ENCODE peak calls at places on chromosome X, in seven cellular contexts. One of them, this sample, is unnamed.

GRCh38 chrX:55452825-55453124 is 848 bp downstream of the MAGEH1 start:
- DNase-seq in sigmoid colon: no peak
- DNase-seq in tibial nerve: no peak
- DNase-seq in aorta: no peak
- DNase-seq in OCI-LY7: peak; percentile 3
- DNase-seq in GM23248: no peak
- DNase-seq in body of pancreas: no peak
- DNase-seq in this sample: no peak

GRCh38 chrX:623599-624323 is 6.8 kb upstream of the SHOX start:
- DNase-seq in tibial nerve: no peak
- DNase-seq in body of pancreas: no peak
- DNase-seq in OCI-LY7: no peak
- DNase-seq in sigmoid colon: no peak
- DNase-seq in GM23248: peak; percentile 8
- DNase-seq in aorta: no peak
- DNase-seq in this sample: peak; percentile 3

GRCh38 chrX:40543661-40544328 is 37.0 kb upstream of the ATP6AP2 start:
- DNase-seq in aorta: no peak
- DNase-seq in tibial nerve: no peak
- DNase-seq in sigmoid colon: no peak
- DNase-seq in OCI-LY7: peak; percentile 48
- DNase-seq in GM23248: peak; percentile 46
- DNase-seq in body of pancreas: peak; percentile 47
- DNase-seq in this sample: peak; percentile 64

GRCh38 chrX:100687128-100687527 is 43.1 kb downstream of the SRPX2 start:
- DNase-seq in sigmoid colon: no peak
- DNase-seq in OCI-LY7: peak; percentile 26
- DNase-seq in GM23248: no peak
- DNase-seq in tibial nerve: no peak
- DNase-seq in aorta: no peak
- DNase-seq in body of pancreas: no peak
- DNase-seq in this sample: no peak

GRCh38 chrX:107324493-107325310 is 118.3 kb downstream of the DNAAF6 start:
- DNase-seq in GM23248: peak; percentile 45
- DNase-seq in tibial nerve: no peak
- DNase-seq in aorta: no peak
- DNase-seq in sigmoid colon: peak; percentile 58
- DNase-seq in body of pancreas: peak; percentile 20
- DNase-seq in OCI-LY7: peak; percentile 14
- DNase-seq in this sample: peak; percentile 24

GRCh38 chrX:20666316-20666715 is 399.6 kb upstream of the RPS6KA3 start:
- DNase-seq in OCI-LY7: no peak
- DNase-seq in GM23248: no peak
- DNase-seq in sigmoid colon: no peak
- DNase-seq in body of pancreas: no peak
- DNase-seq in aorta: no peak
- DNase-seq in tibial nerve: no peak
- DNase-seq in this sample: no peak

GRCh38 chrX:54043696-54044125 is 562 bp downstream of the PHF8 start:
- DNase-seq in tibial nerve: no peak
- DNase-seq in OCI-LY7: peak; percentile 52
- DNase-seq in body of pancreas: peak; percentile 28
- DNase-seq in GM23248: peak; percentile 62
- DNase-seq in sigmoid colon: no peak
- DNase-seq in aorta: no peak
- DNase-seq in this sample: peak; percentile 30

GRCh38 chrX:55057691-55058249 is 17.1 kb upstream of the PAGE2B start:
- DNase-seq in body of pancreas: peak; percentile 17
- DNase-seq in tibial nerve: peak; percentile 13
- DNase-seq in GM23248: peak; percentile 48
- DNase-seq in aorta: no peak
- DNase-seq in OCI-LY7: peak; percentile 32
- DNase-seq in sigmoid colon: no peak
- DNase-seq in this sample: peak; percentile 12

GRCh38 chrX:14616301-14616700 is 87.0 kb downstream of the GLRA2 start:
- DNase-seq in GM23248: no peak
- DNase-seq in body of pancreas: no peak
- DNase-seq in sigmoid colon: no peak
- DNase-seq in tibial nerve: no peak
- DNase-seq in aorta: no peak
- DNase-seq in OCI-LY7: no peak
- DNase-seq in this sample: peak; percentile 72

GRCh38 chrX:24506082-24506481 is 41.0 kb downstream of the PDK3 start:
- DNase-seq in tibial nerve: no peak
- DNase-seq in OCI-LY7: no peak
- DNase-seq in GM23248: peak; percentile 52
- DNase-seq in aorta: no peak
- DNase-seq in body of pancreas: no peak
- DNase-seq in sigmoid colon: no peak
- DNase-seq in this sample: peak; percentile 41

GRCh38 chrX:18119856-18120255 is 100.8 kb downstream of the BEND2 start:
- DNase-seq in aorta: no peak
- DNase-seq in sigmoid colon: no peak
- DNase-seq in OCI-LY7: no peak
- DNase-seq in tibial nerve: no peak
- DNase-seq in GM23248: no peak
- DNase-seq in body of pancreas: peak; percentile 2
- DNase-seq in this sample: no peak

GRCh38 chrX:125507119-125507518 is 187.4 kb downstream of the TEX13C start:
- DNase-seq in aorta: no peak
- DNase-seq in OCI-LY7: no peak
- DNase-seq in tibial nerve: no peak
- DNase-seq in sigmoid colon: no peak
- DNase-seq in body of pancreas: no peak
- DNase-seq in GM23248: peak; percentile 47
- DNase-seq in this sample: peak; percentile 30

GRCh38 chrX:37509349-37509748 is 62.1 kb upstream of the LANCL3 start:
- DNase-seq in body of pancreas: no peak
- DNase-seq in aorta: no peak
- DNase-seq in sigmoid colon: no peak
- DNase-seq in OCI-LY7: peak; percentile 4
- DNase-seq in tibial nerve: no peak
- DNase-seq in GM23248: peak; percentile 7
- DNase-seq in this sample: peak; percentile 5

GRCh38 chrX:10350991-10351390 is 194.2 kb downstream of the CLCN4 start:
- DNase-seq in tibial nerve: no peak
- DNase-seq in OCI-LY7: no peak
- DNase-seq in aorta: no peak
- DNase-seq in GM23248: peak; percentile 4
- DNase-seq in body of pancreas: no peak
- DNase-seq in sigmoid colon: no peak
- DNase-seq in this sample: peak; percentile 54

GRCh38 chrX:110021180-110022022 is 18.5 kb downstream of the TMEM164 start:
- DNase-seq in sigmoid colon: no peak
- DNase-seq in OCI-LY7: no peak
- DNase-seq in tibial nerve: no peak
- DNase-seq in GM23248: peak; percentile 72
- DNase-seq in body of pancreas: no peak
- DNase-seq in aorta: no peak
- DNase-seq in this sample: peak; percentile 53

GRCh38 chrX:29652484-29652883 is 562.9 kb upstream of the MAGEB2 start:
- DNase-seq in body of pancreas: no peak
- DNase-seq in tibial nerve: no peak
- DNase-seq in sigmoid colon: no peak
- DNase-seq in OCI-LY7: no peak
- DNase-seq in aorta: no peak
- DNase-seq in GM23248: peak; percentile 52
- DNase-seq in this sample: peak; percentile 89

GRCh38 chrX:146243071-146243470 is 425.4 kb downstream of the SLITRK2 start:
- DNase-seq in GM23248: no peak
- DNase-seq in aorta: no peak
- DNase-seq in tibial nerve: no peak
- DNase-seq in body of pancreas: no peak
- DNase-seq in sigmoid colon: no peak
- DNase-seq in OCI-LY7: no peak
- DNase-seq in this sample: no peak

GRCh38 chrX:133056341-133056740 is 40.6 kb downstream of the USP26 start:
- DNase-seq in tibial nerve: no peak
- DNase-seq in OCI-LY7: no peak
- DNase-seq in GM23248: no peak
- DNase-seq in sigmoid colon: no peak
- DNase-seq in body of pancreas: no peak
- DNase-seq in aorta: no peak
- DNase-seq in this sample: no peak

GRCh38 chrX:24396236-24396929 is 35.9 kb downstream of the SUPT20HL1 start:
- DNase-seq in GM23248: peak; percentile 39
- DNase-seq in OCI-LY7: no peak
- DNase-seq in aorta: no peak
- DNase-seq in tibial nerve: no peak
- DNase-seq in body of pancreas: peak; percentile 37
- DNase-seq in sigmoid colon: no peak
- DNase-seq in this sample: peak; percentile 39

GRCh38 chrX:15881498-15881897 is 26.9 kb upstream of the AP1S2 start:
- DNase-seq in sigmoid colon: no peak
- DNase-seq in body of pancreas: no peak
- DNase-seq in OCI-LY7: no peak
- DNase-seq in GM23248: no peak
- DNase-seq in tibial nerve: no peak
- DNase-seq in aorta: no peak
- DNase-seq in this sample: no peak

GRCh38 chrX:103879339-103879738 is 47.3 kb upstream of the RAB9B start:
- DNase-seq in aorta: no peak
- DNase-seq in body of pancreas: no peak
- DNase-seq in tibial nerve: no peak
- DNase-seq in sigmoid colon: no peak
- DNase-seq in GM23248: peak; percentile 60
- DNase-seq in OCI-LY7: no peak
- DNase-seq in this sample: peak; percentile 7

GRCh38 chrX:10509397-10509796 is 111.0 kb downstream of the MID1 start:
- DNase-seq in body of pancreas: no peak
- DNase-seq in sigmoid colon: no peak
- DNase-seq in tibial nerve: no peak
- DNase-seq in OCI-LY7: no peak
- DNase-seq in GM23248: no peak
- DNase-seq in aorta: no peak
- DNase-seq in this sample: no peak

GRCh38 chrX:115190636-115191489 is 1.7 kb downstream of the RBMXL3 start:
- DNase-seq in body of pancreas: no peak
- DNase-seq in tibial nerve: no peak
- DNase-seq in OCI-LY7: no peak
- DNase-seq in aorta: no peak
- DNase-seq in GM23248: no peak
- DNase-seq in sigmoid colon: no peak
- DNase-seq in this sample: no peak

GRCh38 chrX:118976599-118977340 is 2.4 kb downstream of the LONRF3 start:
- DNase-seq in OCI-LY7: peak; percentile 29
- DNase-seq in GM23248: peak; percentile 31
- DNase-seq in body of pancreas: peak; percentile 57
- DNase-seq in sigmoid colon: peak; percentile 80
- DNase-seq in aorta: peak; percentile 85
- DNase-seq in tibial nerve: no peak
- DNase-seq in this sample: no peak

DNA sequence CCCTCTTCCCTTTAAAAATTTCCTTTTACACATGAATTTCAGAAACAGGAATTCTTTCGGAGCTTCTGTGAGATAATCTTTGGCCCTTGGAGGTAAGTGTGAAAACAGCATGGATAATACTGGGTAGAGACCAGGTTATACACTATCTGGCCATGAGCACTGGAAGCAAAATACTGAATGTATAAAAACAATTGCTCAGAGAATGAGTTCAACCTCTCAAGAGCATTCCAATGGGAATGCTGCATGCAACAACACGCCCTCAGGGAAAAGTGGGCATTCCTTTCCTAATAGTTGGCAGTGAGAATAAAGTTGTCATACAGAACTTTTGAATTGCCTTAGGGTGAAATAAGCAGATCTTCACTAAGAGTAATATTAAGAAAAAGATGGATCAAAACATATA is 574.8 kb upstream of the DIPK2B start:
- DNase-seq in sigmoid colon: no peak
- DNase-seq in OCI-LY7: no peak
- DNase-seq in aorta: no peak
- DNase-seq in GM23248: peak; percentile 87
- DNase-seq in tibial nerve: no peak
- DNase-seq in body of pancreas: no peak
- DNase-seq in this sample: peak; percentile 65
- H3K4me1 ChIP-seq in sigmoid colon: no peaks in the 10 kb centered on the region
- H3K4me1 ChIP-seq in OCI-LY7: no peaks in the 10 kb centered on the region
- H3K4me1 ChIP-seq in aorta: no peaks in the 10 kb centered on the region
- H3K4me1 ChIP-seq in GM23248: peaks cover 56% of the 10 kb centered on the region
- H3K4me1 ChIP-seq in tibial nerve: no peaks in the 10 kb centered on the region
- H3K4me1 ChIP-seq in body of pancreas: peaks cover 12% of the 10 kb centered on the region
- H3K4me1 ChIP-seq in this sample: peaks cover 8% of the 10 kb centered on the region

GRCh38 chrX:150035531-150035930 is 97.2 kb upstream of the EOLA2 start:
- DNase-seq in tibial nerve: no peak
- DNase-seq in sigmoid colon: no peak
- DNase-seq in aorta: no peak
- DNase-seq in body of pancreas: no peak
- DNase-seq in GM23248: peak; percentile 64
- DNase-seq in OCI-LY7: no peak
- DNase-seq in this sample: peak; percentile 30
- H3K4me1 ChIP-seq in tibial nerve: no peaks in the 10 kb centered on the region
- H3K4me1 ChIP-seq in sigmoid colon: no peaks in the 10 kb centered on the region
- H3K4me1 ChIP-seq in aorta: peaks cover 3% of the 10 kb centered on the region
- H3K4me1 ChIP-seq in body of pancreas: peaks cover 11% of the 10 kb centered on the region
- H3K4me1 ChIP-seq in GM23248: peaks cover 45% of the 10 kb centered on the region
- H3K4me1 ChIP-seq in OCI-LY7: no peaks in the 10 kb centered on the region
- H3K4me1 ChIP-seq in this sample: peaks cover 6% of the 10 kb centered on the region

DNA sequence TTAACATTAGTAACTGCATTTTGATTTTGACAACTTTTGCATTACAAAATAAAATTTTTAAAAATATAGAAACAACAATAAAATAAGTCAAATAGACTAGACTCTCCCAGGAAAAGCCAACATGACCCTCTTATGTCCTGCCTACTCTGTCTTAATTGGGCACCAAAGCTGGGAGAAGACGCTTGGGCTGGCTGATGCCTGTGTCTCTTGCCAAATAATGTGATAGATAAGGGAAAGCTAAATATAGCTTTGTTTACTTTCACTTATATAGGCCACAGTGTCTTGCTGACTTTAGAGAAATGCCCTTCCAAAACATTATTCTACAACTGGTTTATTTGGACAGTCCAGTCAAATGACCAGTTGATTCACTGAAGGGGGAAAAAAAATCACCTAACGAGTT is 54.2 kb downstream of the FMR1NB start:
- DNase-seq in sigmoid colon: no peak
- DNase-seq in aorta: no peak
- DNase-seq in body of pancreas: no peak
- DNase-seq in tibial nerve: no peak
- DNase-seq in GM23248: no peak
- DNase-seq in OCI-LY7: no peak
- DNase-seq in this sample: no peak
- H3K4me1 ChIP-seq in sigmoid colon: no peaks in the 10 kb centered on the region
- H3K4me1 ChIP-seq in aorta: no peaks in the 10 kb centered on the region
- H3K4me1 ChIP-seq in body of pancreas: no peaks in the 10 kb centered on the region
- H3K4me1 ChIP-seq in tibial nerve: no peaks in the 10 kb centered on the region
- H3K4me1 ChIP-seq in GM23248: no peaks in the 10 kb centered on the region
- H3K4me1 ChIP-seq in OCI-LY7: no peaks in the 10 kb centered on the region
- H3K4me1 ChIP-seq in this sample: no peaks in the 10 kb centered on the region

DNA sequence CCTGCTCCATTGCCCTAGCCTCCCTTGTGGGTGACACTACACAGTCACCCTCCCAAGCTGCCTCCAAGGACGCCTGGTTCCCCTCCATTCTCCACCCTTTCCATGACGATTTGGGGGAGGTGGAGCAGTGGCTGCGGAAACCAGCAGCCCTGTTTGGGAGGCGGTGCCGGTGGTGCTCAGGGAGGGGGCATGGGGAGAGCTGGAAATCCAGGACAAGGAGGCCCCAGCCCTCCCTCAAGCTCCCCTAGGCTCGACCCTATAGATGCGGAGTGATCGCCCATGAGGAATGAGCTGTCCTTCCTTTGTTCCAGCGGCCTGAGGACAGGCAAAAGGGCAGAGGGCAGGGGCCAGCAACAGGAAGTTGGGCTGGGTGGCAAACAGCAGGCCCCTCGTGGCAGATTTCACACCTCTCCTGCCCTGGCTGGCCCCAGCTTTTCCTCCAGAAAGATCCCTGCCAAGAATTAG is 3.6 kb upstream of the RENBP start:
- DNase-seq in GM23248: no peak
- DNase-seq in aorta: no peak
- DNase-seq in OCI-LY7: no peak
- DNase-seq in tibial nerve: no peak
- DNase-seq in body of pancreas: no peak
- DNase-seq in sigmoid colon: no peak
- DNase-seq in this sample: no peak
- H3K4me1 ChIP-seq in GM23248: no peaks in the 10 kb centered on the region
- H3K4me1 ChIP-seq in aorta: no peaks in the 10 kb centered on the region
- H3K4me1 ChIP-seq in OCI-LY7: peaks cover 16% of the 10 kb centered on the region
- H3K4me1 ChIP-seq in tibial nerve: no peaks in the 10 kb centered on the region
- H3K4me1 ChIP-seq in body of pancreas: no peaks in the 10 kb centered on the region
- H3K4me1 ChIP-seq in sigmoid colon: peaks cover 54% of the 10 kb centered on the region
- H3K4me1 ChIP-seq in this sample: no peaks in the 10 kb centered on the region

This sample was measured in fibroblast of lung.